ENCODE peak calls at places on chromosomes 6 and 20, in seven cellular contexts. T is activated T-helper 2 cell treated with anti-CD3 and anti-CD28 coated beads, Interferon-gamma antibody, Interleukin-2, Interleukin-4, amounts not matched to agents 10 μg/mL and 5 μg/mL and 100 μg/mL, durations not matched to agents 14 hours and 24 hours and 36 hours; C is AG09319; B is activated T-helper 1 cell treated with anti-CD3 and anti-CD28 coated beads, Interleukin-2, amount 50 U/mL, for 16 hours; S is stimulated activated CD8-positive, alpha-beta memory T cell treated with anti-CD3 and anti-CD28 coated beads, Interleukin-2, amount 100 ng/mL, for 48 hours; W is NCI-H146; N is GM06990. Q is an unnamed sample.
A peak's percentile ranks its signal among the peaks of the same experiment; 100 is the strongest.

GRCh38 chr20:25055711-25056492 is 2.0 kb downstream of the ACSS1 start:
- DNase-seq in T (no peak), C (no peak), B (no peak), S (no peak), W (no peak), N (no peak), Q (peak; percentile 37)

GRCh38 chr6:7541175-7542064 is at the start of gene DSP:
- DNase-seq in T (peak; percentile 15), C (no peak), B (no peak), S (peak; percentile 6), W (peak; percentile 92), N (peak; percentile 37), Q (peak; percentile 88)

GRCh38 chr6:34142046-34142445 is 3.8 kb downstream of the GRM4 start:
- DNase-seq in T (no peak), C (no peak), B (no peak), S (no peak), W (no peak), N (no peak), Q (no peak)

GRCh38 chr6:158662607-158663464 is 13.0 kb downstream of the SYTL3 start:
- DNase-seq in T (no peak), C (no peak), B (no peak), S (no peak), W (peak; percentile 74), N (no peak), Q (peak; percentile 23)

GRCh38 chr6:71544906-71545305 is 256.3 kb downstream of the OGFRL1 start:
- DNase-seq in T (no peak), C (no peak), B (no peak), S (no peak), W (no peak), N (no peak), Q (no peak)

GRCh38 chr6:151627689-151628444 is 134.1 kb downstream of the CCDC170 start:
- DNase-seq in T (no peak), C (no peak), B (no peak), S (no peak), W (no peak), N (peak; percentile 8), Q (no peak)

GRCh38 chr6:40906759-40907158 is 132.3 kb downstream of the UNC5CL start:
- DNase-seq in T (no peak), C (no peak), B (no peak), S (no peak), W (no peak), N (no peak), Q (no peak)

GRCh38 chr20:17747431-17747846 is 47.7 kb downstream of the BANF2 start:
- DNase-seq in T (no peak), C (peak; percentile 40), B (no peak), S (no peak), W (no peak), N (no peak), Q (no peak)

GRCh38 chr6:88725111-88725711 is 238.2 kb downstream of the RNGTT start:
- DNase-seq in T (no peak), C (no peak), B (no peak), S (peak; percentile 15), W (no peak), N (no peak), Q (no peak)

GRCh38 chr6:156778615-156779205 is 1.5 kb downstream of the ARID1B start:
- DNase-seq in T (peak; percentile 50), C (no peak), B (peak; percentile 22), S (peak; percentile 30), W (peak; percentile 83), N (peak; percentile 65), Q (peak; percentile 66)

GRCh38 chr6:42175860-42176259 is 2.7 kb downstream of the GUCA1A start:
- DNase-seq in T (no peak), C (no peak), B (no peak), S (no peak), W (no peak), N (no peak), Q (no peak)

GRCh38 chr20:54345301-54345724 is 130.1 kb upstream of the DOK5 start:
- DNase-seq in T (no peak), C (peak; percentile 73), B (no peak), S (no peak), W (no peak), N (no peak), Q (no peak)

GRCh38 chr20:49672109-49672681 is 41.5 kb downstream of the B4GALT5 start:
- DNase-seq in T (no peak), C (no peak), B (no peak), S (no peak), W (no peak), N (no peak), Q (no peak)

GRCh38 chr6:116144590-116144989 is 18.7 kb upstream of the COL10A1 start:
- DNase-seq in T (no peak), C (no peak), B (no peak), S (no peak), W (no peak), N (no peak), Q (no peak)

GRCh38 chr6:134074151-134074712 is 21.8 kb upstream of the SLC2A12 start:
- DNase-seq in T (no peak), C (no peak), B (no peak), S (no peak), W (peak; percentile 100), N (no peak), Q (no peak)

GRCh38 chr6:121497869-121498462 is 62.5 kb downstream of the GJA1 start:
- DNase-seq in T (no peak), C (no peak), B (no peak), S (no peak), W (no peak), N (no peak), Q (no peak)